ENCODE peak calls at places on chromosomes 2 and 18, in ten cellular contexts. T is brain microvascular endothelial cell; F is foreskin keratinocyte; P is spleen; X is astrocyte of the spinal cord; V is neural progenitor cell; S is AG09319; M is stomach; Z is chondrocyte; Y is CD8-positive, alpha-beta T cell. Q is an unnamed sample.

GRCh38 chr2:191806396-191806795 is 40.5 kb downstream of the CAVIN2 start:
- DNase-seq in T (no peak), F (no peak), P (no peak), X (no peak), V (no peak), S (no peak), M (no peak), Z (no peak), Y (no peak), Q (no peak)

GRCh38 chr2:120177011-120177621 is 46.1 kb downstream of the TMEM185B start:
- DNase-seq in T (no peak), F (peak; percentile 90), P (peak; percentile 96), X (no peak), V (peak; percentile 10), S (no peak), M (peak; percentile 47), Z (no peak), Y (peak; percentile 76), Q (peak; percentile 83)

GRCh38 chr2:174630097-174630496 is 32.5 kb upstream of the WIPF1 start:
- DNase-seq in T (no peak), F (no peak), P (no peak), X (no peak), V (no peak), S (no peak), M (no peak), Z (no peak), Y (no peak), Q (no peak)

GRCh38 chr18:74256190-74256589 is 35.6 kb downstream of the CYB5A start:
- DNase-seq in T (no peak), F (no peak), P (no peak), X (no peak), V (peak; percentile 50), S (no peak), M (no peak), Z (no peak), Y (no peak), Q (no peak)

GRCh38 chr2:10414591-10414990 is 33.5 kb downstream of the ODC1 start:
- DNase-seq in T (no peak), F (no peak), P (no peak), X (no peak), V (no peak), S (no peak), M (no peak), Z (no peak), Y (no peak), Q (no peak)

GRCh38 chr2:20359131-20359530 is 8.5 kb upstream of the PUM2 start:
- DNase-seq in T (no peak), F (no peak), P (no peak), X (no peak), V (no peak), S (no peak), M (no peak), Z (no peak), Y (no peak), Q (no peak)

GRCh38 chr2:143950675-143951074 is 569.2 kb downstream of the ZEB2 start:
- DNase-seq in T (no peak), F (no peak), P (no peak), X (no peak), V (no peak), S (no peak), M (no peak), Z (no peak), Y (no peak), Q (no peak)

GRCh38 chr2:73134471-73134870 is 21.7 kb upstream of the RAB11FIP5 start:
- DNase-seq in T (no peak), F (no peak), P (no peak), X (no peak), V (no peak), S (no peak), M (no peak), Z (no peak), Y (no peak), Q (no peak)

GRCh38 chr2:24024018-24024417 is 14.1 kb downstream of the MFSD2B start:
- DNase-seq in T (peak; percentile 55), F (no peak), P (no peak), X (peak; percentile 29), V (peak; percentile 31), S (no peak), M (no peak), Z (no peak), Y (no peak), Q (no peak)

GRCh38 chr2:20635096-20635475 is 15.8 kb downstream of the HS1BP3 start:
- DNase-seq in T (no peak), F (no peak), P (peak; percentile 23), X (no peak), V (no peak), S (no peak), M (no peak), Z (peak; percentile 9), Y (no peak), Q (no peak)

GRCh38 chr2:236862961-236863728 is 222.5 kb upstream of the COPS8 start:
- DNase-seq in T (peak; percentile 78), F (peak; percentile 77), P (no peak), X (peak; percentile 81), V (no peak), S (peak; percentile 93), M (peak; percentile 14), Z (no peak), Y (no peak), Q (peak; percentile 38)

GRCh38 chr2:105595536-105595935 is 149.2 kb upstream of the NCK2 start:
- DNase-seq in T (no peak), F (peak; percentile 19), P (no peak), X (no peak), V (no peak), S (no peak), M (no peak), Z (no peak), Y (no peak), Q (no peak)

GRCh38 chr2:54908591-54908990 is 141.7 kb downstream of the RTN4 start:
- DNase-seq in T (no peak), F (no peak), P (no peak), X (no peak), V (no peak), S (no peak), M (no peak), Z (no peak), Y (no peak), Q (no peak)

GRCh38 chr18:34086370-34086769 is 138.3 kb downstream of the NOL4 start:
- DNase-seq in T (no peak), F (no peak), P (no peak), X (no peak), V (no peak), S (no peak), M (no peak), Z (no peak), Y (no peak), Q (no peak)

GRCh38 chr18:63962137-63962536 is 7.7 kb upstream of the SERPINB8 start:
- DNase-seq in T (no peak), F (no peak), P (no peak), X (no peak), V (no peak), S (no peak), M (no peak), Z (no peak), Y (no peak), Q (no peak)

GRCh38 chr18:63964908-63965307 is 5.0 kb upstream of the SERPINB8 start:
- DNase-seq in T (no peak), F (no peak), P (no peak), X (no peak), V (no peak), S (no peak), M (no peak), Z (no peak), Y (no peak), Q (no peak)

GRCh38 chr18:63965716-63966330 is 4.1 kb upstream of the SERPINB8 start:
- DNase-seq in T (no peak), F (no peak), P (no peak), X (peak; percentile 33), V (no peak), S (no peak), M (no peak), Z (no peak), Y (no peak), Q (no peak)

GRCh38 chr18:63961430-63961980 is 8.4 kb upstream of the SERPINB8 start:
- DNase-seq in T (no peak), F (no peak), P (no peak), X (no peak), V (no peak), S (no peak), M (no peak), Z (no peak), Y (no peak), Q (no peak)

GRCh38 chr18:63963610-63964256 is 6.1 kb upstream of the SERPINB8 start:
- DNase-seq in T (peak; percentile 54), F (no peak), P (no peak), X (peak; percentile 76), V (peak; percentile 65), S (peak; percentile 47), M (peak; percentile 57), Z (no peak), Y (peak; percentile 53), Q (no peak)
- TF ChIP-seq CTCF in T (peak; percentile 93), F (peak; percentile 88), P (peak; percentile 79), X (peak; percentile 95), V (peak; percentile 73), S (peak; percentile 98), M (peak; percentile 62), Z (peak; percentile 86), Y (peak; percentile 67), Q (peak; percentile 83)

GRCh38 chr2:68466361-68466777 is 725 bp downstream of the FBXO48 start:
- DNase-seq in T (peak; percentile 47), F (peak; percentile 66), P (no peak), X (peak; percentile 84), V (peak; percentile 44), S (no peak), M (no peak), Z (no peak), Y (peak; percentile 65), Q (no peak)
- TF ChIP-seq CTCF in T (peak; percentile 15), F (no peak), P (peak; percentile 27), X (peak; percentile 24), V (peak; percentile 4), S (peak; percentile 19), M (no peak), Z (peak; percentile 64), Y (no peak), Q (no peak)

DNA sequence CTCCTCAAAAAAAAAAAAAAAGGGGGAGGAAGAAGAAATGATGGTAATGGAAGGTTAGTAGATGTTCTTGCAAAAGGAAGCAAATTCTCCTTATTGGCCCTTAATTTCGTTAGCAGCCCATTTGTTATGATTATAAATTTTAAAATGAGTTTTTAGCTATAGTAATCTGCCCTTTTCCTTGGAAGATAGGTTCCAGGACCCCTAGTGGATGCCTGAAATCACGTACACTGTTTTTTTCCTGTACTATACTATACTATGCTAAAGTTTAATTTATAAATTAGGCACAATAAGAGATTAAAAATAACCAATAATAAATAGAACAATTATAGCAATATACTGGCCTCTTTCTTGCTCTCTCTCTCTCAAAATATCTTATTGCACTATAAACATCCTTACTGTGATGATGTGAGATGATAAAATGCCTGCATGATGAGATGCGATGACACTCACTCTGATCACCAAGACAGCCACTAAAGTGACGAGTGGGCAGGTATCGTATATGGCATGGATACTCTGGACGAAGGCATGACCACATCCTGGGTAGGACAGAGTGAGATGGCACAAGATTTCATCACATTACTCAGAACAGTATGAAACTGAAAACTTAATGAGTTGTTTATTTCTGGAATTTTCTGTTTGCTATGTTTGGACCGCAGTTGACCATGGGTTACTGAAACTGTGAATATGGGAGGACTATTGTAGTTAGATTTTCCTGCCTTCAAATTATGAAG is 87.2 kb downstream of the KCTD18 start:
- DNase-seq in T (no peak), F (no peak), P (no peak), X (no peak), V (no peak), S (no peak), M (no peak), Z (no peak), Y (no peak), Q (no peak)
- TF ChIP-seq CTCF in T (peak; percentile 27), F (peak; percentile 15), P (no peak), X (peak; percentile 7), V (no peak), S (no peak), M (no peak), Z (peak; percentile 60), Y (no peak), Q (no peak)

GRCh38 chr2:178208817-178209216 is 14.5 kb downstream of the OSBPL6 start:
- DNase-seq in T (no peak), F (no peak), P (no peak), X (no peak), V (no peak), S (no peak), M (no peak), Z (no peak), Y (no peak), Q (no peak)
- TF ChIP-seq CTCF in T (peak; percentile 45), F (peak; percentile 55), P (no peak), X (peak; percentile 45), V (peak; percentile 42), S (peak; percentile 25), M (no peak), Z (peak; percentile 72), Y (no peak), Q (no peak)